ENCODE peak calls at places on chromosomes 2 and 18, in seven cellular contexts. E is K562, D is HCT116, L is Panc1, G is HepG2, R is GM12878, F is H1. J is an unnamed sample.

GRCh38 chr2:218428846-218429558 is 10.1 kb downstream of the VIL1 start:
- DNase-seq in E (no peak), D (no peak), L (no peak), G (no peak), R (no peak), F (no peak), J (no peak)

GRCh38 chr2:63023444-63023843 is 27.2 kb upstream of the OTX1 start:
- DNase-seq in E (peak), D (peak), L (peak), G (peak), R (peak), F (no peak), J (peak)

GRCh38 chr18:59697236-59697932 is at the start of gene CCBE1:
- DNase-seq in E (peak), D (peak), L (no peak), G (no peak), R (no peak), F (peak), J (peak)

GRCh38 chr18:34522627-34523026 is 187.5 kb upstream of the DTNA start:
- DNase-seq in E (no peak), D (no peak), L (no peak), G (no peak), R (no peak), F (no peak), J (peak)

GRCh38 chr2:231886071-231886681 is 40.0 kb downstream of the NPPC start:
- DNase-seq in E (no peak), D (no peak), L (no peak), G (no peak), R (no peak), F (no peak), J (no peak)

GRCh38 chr18:79856119-79857080 is 58.7 kb downstream of the KCNG2 start:
- DNase-seq in E (no peak), D (no peak), L (no peak), G (no peak), R (no peak), F (peak), J (peak)

GRCh38 chr2:231780123-231780908 is 766 bp downstream of the PDE6D start:
- DNase-seq in E (peak), D (no peak), L (no peak), G (peak), R (no peak), F (peak), J (peak)

GRCh38 chr18:6613581-6613980 is 115.9 kb upstream of the ARHGAP28 start:
- DNase-seq in E (no peak), D (no peak), L (no peak), G (no peak), R (no peak), F (no peak), J (no peak)

GRCh38 chr18:58881469-58881868 is 16.8 kb downstream of the ZNF532 start:
- DNase-seq in E (no peak), D (no peak), L (no peak), G (no peak), R (no peak), F (no peak), J (no peak)

GRCh38 chr2:178074123-178075005 is 1.8 kb upstream of the PDE11A start:
- DNase-seq in E (no peak), D (no peak), L (no peak), G (no peak), R (no peak), F (no peak), J (no peak)

GRCh38 chr2:119431155-119431975 is at the start of gene TMEM37:
- DNase-seq in E (peak), D (peak), L (no peak), G (peak), R (peak), F (peak), J (peak)

GRCh38 chr18:8747440-8747937 is 42.1 kb downstream of the MTCL1 start:
- DNase-seq in E (no peak), D (no peak), L (no peak), G (no peak), R (no peak), F (no peak), J (no peak)

GRCh38 chr2:162073776-162074578 is at the start of gene DPP4:
- DNase-seq in E (no peak), D (no peak), L (no peak), G (peak), R (no peak), F (peak), J (peak)

GRCh38 chr2:162074937-162075688 is 1.1 kb upstream of the DPP4 start:
- DNase-seq in E (no peak), D (no peak), L (no peak), G (peak), R (no peak), F (no peak), J (no peak)

GRCh38 chr2:162074579-162074922 is 536 bp upstream of the DPP4 start:
- DNase-seq in E (no peak), D (no peak), L (no peak), G (no peak), R (no peak), F (no peak), J (no peak)

GRCh38 chr2:162072181-162072702 is 1.8 kb downstream of the DPP4 start:
- DNase-seq in E (no peak), D (no peak), L (no peak), G (peak), R (no peak), F (no peak), J (no peak)

GRCh38 chr2:162072976-162073775 is 839 bp downstream of the DPP4 start:
- DNase-seq in E (no peak), D (no peak), L (no peak), G (no peak), R (no peak), F (peak), J (peak)
- TF ChIP-seq SIN3A in E (no peak), D (no peak), L (no peak), G (no peak), R (no peak), F (no peak), J (no peak)

GRCh38 chr18:48151421-48152095 is 221.1 kb upstream of the SMAD2 start:
- DNase-seq in E (no peak), D (no peak), L (no peak), G (no peak), R (no peak), F (no peak), J (no peak)
- TF ChIP-seq SIN3A in E (no peak), D (no peak), L (no peak), G (no peak), R (no peak), F (no peak), J (no peak)

DNA sequence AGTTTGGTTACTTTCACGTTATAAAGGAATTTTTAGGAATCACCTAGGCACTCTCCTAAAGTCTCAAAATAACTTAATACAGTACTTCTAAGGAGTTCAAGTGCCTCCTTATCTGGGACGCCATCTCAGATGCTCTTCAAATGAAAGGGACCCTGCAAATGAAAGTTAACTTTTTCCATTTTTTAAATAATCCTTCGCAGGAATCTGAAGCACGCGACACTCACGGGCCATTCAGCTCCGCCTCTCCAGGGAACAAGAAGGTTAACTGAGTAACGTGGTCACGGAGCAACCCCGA is 537 bp upstream of the ZC3H15 start:
- DNase-seq in E (no peak), D (no peak), L (no peak), G (no peak), R (no peak), F (no peak), J (no peak)
- TF ChIP-seq SIN3A in E (no peak), D (no peak), L (no peak), G (no peak), R (no peak), F (no peak), J (no peak)

GRCh38 chr2:33240178-33240577 is 236.3 kb upstream of the RASGRP3 start:
- DNase-seq in E (no peak), D (no peak), L (no peak), G (peak), R (no peak), F (no peak), J (no peak)
- TF ChIP-seq SIN3A in E (no peak), D (no peak), L (no peak), G (no peak), R (no peak), F (no peak), J (no peak)

J was measured in SK-N-SH.